ENCODE peak calls at places on chromosomes 11 and 22, in four cellular contexts. S is HL-60, O is activated T-cell treated with anti-CD3 and anti-CD28 coated beads for 1 hour, E is heart left ventricle. Q is an unnamed sample.

GRCh38 chr11:7630002-7630401 is 43.3 kb downstream of the CYB5R2 start:
- DNase-seq in S (no peak), O (no peak), E (no peak), Q (no peak)

GRCh38 chr11:44747339-44747738 is 20.6 kb downstream of the TSPAN18 start:
- DNase-seq in S (no peak), O (no peak), E (no peak), Q (no peak)

GRCh38 chr11:15621565-15621964 is 506.8 kb downstream of the INSC start:
- DNase-seq in S (no peak), O (no peak), E (no peak), Q (no peak)

GRCh38 chr11:76615950-76616349 is 54.6 kb downstream of the LRRC32 start:
- DNase-seq in S (no peak), O (no peak), E (peak; percentile 85), Q (no peak)

GRCh38 chr11:4491878-4492606 is 9.6 kb downstream of the OR52K1 start:
- DNase-seq in S (no peak), O (no peak), E (no peak), Q (no peak)

GRCh38 chr11:15893080-15893492 is 463.3 kb downstream of the SOX6 start:
- DNase-seq in S (no peak), O (no peak), E (no peak), Q (no peak)

GRCh38 chr11:33868646-33869461 is 23.0 kb downstream of the LMO2 start:
- DNase-seq in S (no peak), O (no peak), E (peak; percentile 70), Q (peak; percentile 25)

GRCh38 chr11:14341968-14342367 is 17.0 kb downstream of the RRAS2 start:
- DNase-seq in S (no peak), O (no peak), E (no peak), Q (no peak)

GRCh38 chr11:5131584-5132335 is 6.4 kb downstream of the OR52A5 start:
- DNase-seq in S (no peak), O (no peak), E (no peak), Q (no peak)

GRCh38 chr22:38079804-38080203 is 4.2 kb downstream of the SLC16A8 start:
- DNase-seq in S (no peak), O (no peak), E (peak; percentile 16), Q (no peak)

GRCh38 chr11:79708319-79708928 is 267.6 kb upstream of the TENM4 start:
- DNase-seq in S (peak; percentile 5), O (no peak), E (no peak), Q (no peak)

GRCh38 chr22:50079689-50080465 is 5.3 kb downstream of the MLC1 start:
- DNase-seq in S (no peak), O (no peak), E (no peak), Q (no peak)

Q was measured in memory B cell.